ENCODE peak calls at places on chromosomes 11 and 22, in nine cellular contexts. One of them, this sample, is unnamed.

GRCh38 chr11:64237484-64237951 is 3.1 kb downstream of the VEGFB start:
- DNase-seq in fibroblast of lung: no peak
- DNase-seq in BJ: no peak
- DNase-seq in CD8-positive, alpha-beta T cell: no peak
- DNase-seq in spleen: no peak
- DNase-seq in IMR-90: no peak
- DNase-seq in astrocyte of the spinal cord: no peak
- DNase-seq in ovary: peak
- DNase-seq in HL-60: no peak
- DNase-seq in this sample: no peak

GRCh38 chr11:44112083-44112865 is 16.8 kb downstream of the EXT2 start:
- DNase-seq in astrocyte of the spinal cord: peak
- DNase-seq in HL-60: no peak
- DNase-seq in BJ: peak
- DNase-seq in fibroblast of lung: peak
- DNase-seq in spleen: no peak
- DNase-seq in ovary: peak
- DNase-seq in IMR-90: peak
- DNase-seq in CD8-positive, alpha-beta T cell: no peak
- DNase-seq in this sample: peak

GRCh38 chr11:78398715-78399114 is 18.9 kb downstream of the GAB2 start:
- DNase-seq in fibroblast of lung: no peak
- DNase-seq in spleen: no peak
- DNase-seq in HL-60: no peak
- DNase-seq in IMR-90: no peak
- DNase-seq in ovary: no peak
- DNase-seq in CD8-positive, alpha-beta T cell: no peak
- DNase-seq in astrocyte of the spinal cord: no peak
- DNase-seq in BJ: no peak
- DNase-seq in this sample: no peak

GRCh38 chr11:114183041-114183511 is 113.1 kb upstream of the NNMT start:
- DNase-seq in HL-60: peak
- DNase-seq in IMR-90: no peak
- DNase-seq in BJ: no peak
- DNase-seq in astrocyte of the spinal cord: no peak
- DNase-seq in CD8-positive, alpha-beta T cell: peak
- DNase-seq in spleen: peak
- DNase-seq in ovary: no peak
- DNase-seq in fibroblast of lung: no peak
- DNase-seq in this sample: no peak

GRCh38 chr11:12232819-12233601 is 122.6 kb downstream of the MICAL2 start:
- DNase-seq in ovary: no peak
- DNase-seq in CD8-positive, alpha-beta T cell: no peak
- DNase-seq in spleen: no peak
- DNase-seq in IMR-90: peak
- DNase-seq in astrocyte of the spinal cord: peak
- DNase-seq in BJ: peak
- DNase-seq in HL-60: no peak
- DNase-seq in fibroblast of lung: peak
- DNase-seq in this sample: peak

GRCh38 chr11:93059074-93059957 is 89.9 kb downstream of the MTNR1B start:
- DNase-seq in HL-60: no peak
- DNase-seq in fibroblast of lung: peak
- DNase-seq in spleen: no peak
- DNase-seq in ovary: no peak
- DNase-seq in CD8-positive, alpha-beta T cell: no peak
- DNase-seq in BJ: no peak
- DNase-seq in astrocyte of the spinal cord: peak
- DNase-seq in IMR-90: peak
- DNase-seq in this sample: peak

GRCh38 chr11:45900916-45901617 is 6.0 kb downstream of the FREY1 start:
- DNase-seq in CD8-positive, alpha-beta T cell: no peak
- DNase-seq in spleen: no peak
- DNase-seq in HL-60: no peak
- DNase-seq in IMR-90: no peak
- DNase-seq in astrocyte of the spinal cord: no peak
- DNase-seq in BJ: no peak
- DNase-seq in ovary: peak
- DNase-seq in fibroblast of lung: no peak
- DNase-seq in this sample: no peak

GRCh38 chr11:61835663-61836024 is 7.5 kb downstream of the FADS2 start:
- DNase-seq in astrocyte of the spinal cord: no peak
- DNase-seq in IMR-90: no peak
- DNase-seq in spleen: no peak
- DNase-seq in ovary: no peak
- DNase-seq in BJ: no peak
- DNase-seq in CD8-positive, alpha-beta T cell: no peak
- DNase-seq in fibroblast of lung: no peak
- DNase-seq in HL-60: peak
- DNase-seq in this sample: no peak

GRCh38 chr11:74849525-74850391 is 99.1 kb downstream of the XRRA1 start:
- DNase-seq in astrocyte of the spinal cord: peak
- DNase-seq in IMR-90: peak
- DNase-seq in CD8-positive, alpha-beta T cell: no peak
- DNase-seq in BJ: peak
- DNase-seq in spleen: no peak
- DNase-seq in fibroblast of lung: peak
- DNase-seq in HL-60: no peak
- DNase-seq in ovary: no peak
- DNase-seq in this sample: peak

GRCh38 chr11:65047581-65048422 is 6.8 kb downstream of the SAC3D1 start:
- DNase-seq in BJ: no peak
- DNase-seq in astrocyte of the spinal cord: no peak
- DNase-seq in ovary: peak
- DNase-seq in HL-60: no peak
- DNase-seq in CD8-positive, alpha-beta T cell: no peak
- DNase-seq in spleen: peak
- DNase-seq in IMR-90: no peak
- DNase-seq in fibroblast of lung: peak
- DNase-seq in this sample: no peak

GRCh38 chr11:113690619-113691569 is 15.2 kb downstream of the TMPRSS5 start:
- DNase-seq in ovary: no peak
- DNase-seq in HL-60: peak
- DNase-seq in spleen: no peak
- DNase-seq in astrocyte of the spinal cord: peak
- DNase-seq in BJ: peak
- DNase-seq in fibroblast of lung: peak
- DNase-seq in IMR-90: peak
- DNase-seq in CD8-positive, alpha-beta T cell: no peak
- DNase-seq in this sample: peak

GRCh38 chr11:10602945-10603344 is 34.5 kb upstream of the LYVE1 start:
- DNase-seq in spleen: no peak
- DNase-seq in IMR-90: no peak
- DNase-seq in HL-60: no peak
- DNase-seq in fibroblast of lung: no peak
- DNase-seq in astrocyte of the spinal cord: no peak
- DNase-seq in CD8-positive, alpha-beta T cell: no peak
- DNase-seq in BJ: no peak
- DNase-seq in ovary: no peak
- DNase-seq in this sample: no peak

GRCh38 chr11:130674686-130675085 is 226.2 kb downstream of the ADAMTS15 start:
- DNase-seq in fibroblast of lung: peak
- DNase-seq in ovary: no peak
- DNase-seq in IMR-90: peak
- DNase-seq in astrocyte of the spinal cord: no peak
- DNase-seq in BJ: no peak
- DNase-seq in HL-60: no peak
- DNase-seq in spleen: no peak
- DNase-seq in CD8-positive, alpha-beta T cell: no peak
- DNase-seq in this sample: peak

GRCh38 chr11:124152770-124153407 is 30.3 kb upstream of the OR10D3 start:
- DNase-seq in CD8-positive, alpha-beta T cell: no peak
- DNase-seq in ovary: no peak
- DNase-seq in astrocyte of the spinal cord: no peak
- DNase-seq in IMR-90: no peak
- DNase-seq in HL-60: no peak
- DNase-seq in fibroblast of lung: no peak
- DNase-seq in BJ: no peak
- DNase-seq in spleen: no peak
- DNase-seq in this sample: no peak
- TF ChIP-seq CTCF in CD8-positive, alpha-beta T cell: no peak
- TF ChIP-seq CTCF in ovary: no peak
- TF ChIP-seq CTCF in astrocyte of the spinal cord: no peak
- TF ChIP-seq CTCF in IMR-90: no peak
- TF ChIP-seq CTCF in HL-60: no peak
- TF ChIP-seq CTCF in fibroblast of lung: no peak
- TF ChIP-seq CTCF in BJ: no peak
- TF ChIP-seq CTCF in spleen: no peak
- TF ChIP-seq CTCF in this sample: peak

DNA sequence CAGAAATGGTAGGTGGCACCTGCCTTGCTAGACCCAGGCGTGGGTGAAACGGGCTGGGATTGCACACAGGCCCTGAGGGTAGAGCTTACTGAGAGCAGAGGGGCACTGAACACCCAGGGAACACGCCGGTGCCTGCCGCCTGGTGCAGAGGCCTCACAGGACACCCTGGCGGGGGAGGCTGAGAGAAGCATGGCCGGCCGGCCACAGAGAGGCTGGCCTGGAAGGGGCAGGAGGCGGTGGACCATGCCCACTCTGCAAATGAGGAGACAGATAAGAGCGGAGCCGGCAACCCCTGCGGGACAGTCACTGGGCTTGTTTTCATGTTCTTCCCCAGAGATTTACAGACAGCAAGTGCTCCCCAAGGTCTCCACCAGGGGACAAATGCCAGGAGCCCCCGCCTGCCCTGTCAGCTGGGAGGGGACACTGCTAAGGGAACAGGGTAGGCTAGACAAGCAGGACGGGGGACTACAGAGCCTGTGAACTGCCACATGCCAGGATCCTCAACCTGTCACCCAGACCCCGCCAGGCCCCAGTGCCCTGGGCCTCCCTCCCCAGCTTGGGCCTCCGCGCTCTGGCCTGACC is 38.5 kb upstream of the TCF20 start:
- DNase-seq in spleen: no peak
- DNase-seq in CD8-positive, alpha-beta T cell: no peak
- DNase-seq in IMR-90: no peak
- DNase-seq in ovary: no peak
- DNase-seq in BJ: no peak
- DNase-seq in fibroblast of lung: no peak
- DNase-seq in astrocyte of the spinal cord: no peak
- DNase-seq in HL-60: no peak
- DNase-seq in this sample: no peak
- TF ChIP-seq CTCF in spleen: no peak
- TF ChIP-seq CTCF in CD8-positive, alpha-beta T cell: no peak
- TF ChIP-seq CTCF in IMR-90: no peak
- TF ChIP-seq CTCF in ovary: no peak
- TF ChIP-seq CTCF in BJ: no peak
- TF ChIP-seq CTCF in fibroblast of lung: no peak
- TF ChIP-seq CTCF in astrocyte of the spinal cord: no peak
- TF ChIP-seq CTCF in HL-60: no peak
- TF ChIP-seq CTCF in this sample: no peak

DNA sequence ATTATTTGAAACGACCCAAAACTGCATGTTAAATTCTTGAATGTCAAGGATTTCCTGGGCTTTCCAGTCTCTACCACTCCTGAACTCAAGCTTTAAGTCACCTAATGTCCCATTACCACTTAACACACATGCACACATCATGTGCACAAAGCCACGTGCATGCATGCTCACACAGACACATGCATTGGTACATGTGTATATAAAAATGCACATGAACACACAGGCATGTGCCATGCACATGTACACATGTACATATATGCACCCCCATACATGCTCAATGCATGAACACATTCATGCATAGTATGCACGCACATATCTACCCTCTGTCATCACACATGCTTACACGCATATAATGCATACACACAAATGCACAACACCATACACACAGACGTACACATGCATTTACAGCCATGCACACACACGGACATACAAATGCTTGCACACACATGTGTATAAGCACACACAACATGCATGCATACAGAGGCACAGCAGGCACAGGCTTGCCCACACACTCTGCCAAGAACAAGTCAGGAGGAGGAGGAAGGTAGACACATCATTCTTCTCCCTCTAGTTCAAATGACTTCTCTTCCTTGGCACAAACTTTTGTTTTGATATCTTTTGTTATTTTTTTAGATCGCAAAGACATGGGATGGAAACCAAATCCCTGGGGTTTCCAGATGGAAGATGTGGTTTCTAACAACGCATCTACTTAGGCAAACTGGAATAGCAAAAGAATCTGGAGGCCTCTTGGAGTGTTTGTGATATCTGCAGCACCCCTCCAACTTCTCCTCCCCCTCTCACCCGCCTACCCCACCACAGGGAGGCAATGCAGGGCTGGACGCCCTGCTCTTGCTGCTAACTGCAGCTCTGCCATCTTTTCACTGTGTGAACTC is 24.6 kb downstream of the RASD2 start:
- DNase-seq in fibroblast of lung: peak
- DNase-seq in CD8-positive, alpha-beta T cell: no peak
- DNase-seq in ovary: no peak
- DNase-seq in IMR-90: peak
- DNase-seq in BJ: no peak
- DNase-seq in spleen: no peak
- DNase-seq in HL-60: no peak
- DNase-seq in astrocyte of the spinal cord: peak
- DNase-seq in this sample: no peak
- TF ChIP-seq CTCF in fibroblast of lung: peak
- TF ChIP-seq CTCF in CD8-positive, alpha-beta T cell: no peak
- TF ChIP-seq CTCF in ovary: no peak
- TF ChIP-seq CTCF in IMR-90: peak
- TF ChIP-seq CTCF in BJ: no peak
- TF ChIP-seq CTCF in spleen: no peak
- TF ChIP-seq CTCF in HL-60: no peak
- TF ChIP-seq CTCF in astrocyte of the spinal cord: no peak
- TF ChIP-seq CTCF in this sample: no peak

GRCh38 chr11:22192642-22193347 is at the start of gene ANO5:
- DNase-seq in CD8-positive, alpha-beta T cell: no peak
- DNase-seq in ovary: peak
- DNase-seq in IMR-90: no peak
- DNase-seq in BJ: no peak
- DNase-seq in fibroblast of lung: peak
- DNase-seq in astrocyte of the spinal cord: no peak
- DNase-seq in spleen: peak
- DNase-seq in HL-60: no peak
- DNase-seq in this sample: no peak

GRCh38 chr11:22190827-22191463 is 1.9 kb upstream of the ANO5 start:
- DNase-seq in BJ: no peak
- DNase-seq in ovary: no peak
- DNase-seq in CD8-positive, alpha-beta T cell: no peak
- DNase-seq in HL-60: no peak
- DNase-seq in fibroblast of lung: no peak
- DNase-seq in spleen: no peak
- DNase-seq in astrocyte of the spinal cord: no peak
- DNase-seq in IMR-90: no peak
- DNase-seq in this sample: no peak

GRCh38 chr11:22189660-22190059 is 3.2 kb upstream of the ANO5 start:
- DNase-seq in astrocyte of the spinal cord: no peak
- DNase-seq in spleen: no peak
- DNase-seq in IMR-90: no peak
- DNase-seq in ovary: no peak
- DNase-seq in fibroblast of lung: no peak
- DNase-seq in CD8-positive, alpha-beta T cell: no peak
- DNase-seq in BJ: no peak
- DNase-seq in HL-60: no peak
- DNase-seq in this sample: no peak

GRCh38 chr11:22193348-22194051 is 615 bp downstream of the ANO5 start:
- DNase-seq in astrocyte of the spinal cord: no peak
- DNase-seq in IMR-90: no peak
- DNase-seq in spleen: peak
- DNase-seq in fibroblast of lung: peak
- DNase-seq in CD8-positive, alpha-beta T cell: no peak
- DNase-seq in BJ: no peak
- DNase-seq in ovary: peak
- DNase-seq in HL-60: no peak
- DNase-seq in this sample: no peak

GRCh38 chr11:22192289-22192641 is 620 bp upstream of the ANO5 start:
- DNase-seq in fibroblast of lung: peak
- DNase-seq in IMR-90: no peak
- DNase-seq in CD8-positive, alpha-beta T cell: no peak
- DNase-seq in spleen: no peak
- DNase-seq in BJ: no peak
- DNase-seq in ovary: no peak
- DNase-seq in astrocyte of the spinal cord: no peak
- DNase-seq in HL-60: no peak
- DNase-seq in this sample: no peak
- TF ChIP-seq CTCF in fibroblast of lung: no peak
- TF ChIP-seq CTCF in IMR-90: no peak
- TF ChIP-seq CTCF in CD8-positive, alpha-beta T cell: no peak
- TF ChIP-seq CTCF in spleen: no peak
- TF ChIP-seq CTCF in BJ: no peak
- TF ChIP-seq CTCF in ovary: no peak
- TF ChIP-seq CTCF in astrocyte of the spinal cord: no peak
- TF ChIP-seq CTCF in HL-60: no peak
- TF ChIP-seq CTCF in this sample: no peak